ENCODE peak calls at places on chromosome 21, in eight cellular contexts. I, H, Q, W, L, M, E and K are unnamed samples.

GRCh38 chr21:18985584-18985983 is 582.0 kb upstream of the TMPRSS15 start:
- DNase-seq in I (no peak), H (peak; percentile 36), Q (no peak), W (no peak), L (no peak), M (no peak), E (no peak), K (no peak)

GRCh38 chr21:25809013-25809412 is 74.2 kb downstream of the GABPA start:
- DNase-seq in I (no peak), H (peak; percentile 86), Q (no peak), W (no peak), L (no peak), M (no peak), E (no peak), K (no peak)

GRCh38 chr21:37717534-37717933 is 198.7 kb downstream of the KCNJ6 start:
- DNase-seq in I (no peak), H (peak; percentile 27), Q (peak; percentile 6), W (no peak), L (no peak), M (no peak), E (no peak), K (no peak)

GRCh38 chr21:20272791-20273362 is 725.3 kb upstream of the NCAM2 start:
- DNase-seq in I (no peak), H (no peak), Q (no peak), W (no peak), L (no peak), M (no peak), E (no peak), K (no peak)

GRCh38 chr21:14864211-14865021 is 200.4 kb downstream of the NRIP1 start:
- DNase-seq in I (peak; percentile 9), H (peak; percentile 80), Q (peak; percentile 82), W (peak; percentile 90), L (peak; percentile 12), M (no peak), E (peak; percentile 16), K (peak; percentile 69)

GRCh38 chr21:32807717-32808380 is 36.3 kb upstream of the PAXBP1 start:
- DNase-seq in I (no peak), H (peak; percentile 25), Q (no peak), W (no peak), L (no peak), M (no peak), E (no peak), K (peak; percentile 37)

GRCh38 chr21:31798842-31799691 is 67.1 kb upstream of the SCAF4 start:
- DNase-seq in I (no peak), H (no peak), Q (no peak), W (no peak), L (no peak), M (no peak), E (no peak), K (no peak)

GRCh38 chr21:16587671-16588379 is 858.0 kb downstream of the USP25 start:
- DNase-seq in I (no peak), H (peak; percentile 59), Q (peak; percentile 20), W (peak; percentile 15), L (peak; percentile 52), M (no peak), E (no peak), K (peak; percentile 12)

GRCh38 chr21:26732442-26733221 is 112.6 kb downstream of the ADAMTS1 start:
- DNase-seq in I (peak; percentile 8), H (peak; percentile 64), Q (peak; percentile 85), W (peak; percentile 66), L (peak; percentile 14), M (no peak), E (no peak), K (peak; percentile 62)

GRCh38 chr21:14737922-14738321 is 191.8 kb upstream of the SAMSN1 start:
- DNase-seq in I (peak; percentile 78), H (peak; percentile 83), Q (peak; percentile 76), W (peak; percentile 66), L (peak; percentile 9), M (peak; percentile 37), E (peak; percentile 74), K (peak; percentile 44)

GRCh38 chr21:17461582-17461981 is 51.3 kb upstream of the CXADR start:
- DNase-seq in I (no peak), H (peak; percentile 12), Q (no peak), W (no peak), L (no peak), M (no peak), E (no peak), K (no peak)

GRCh38 chr21:31293986-31294385 is 50.1 kb downstream of the TIAM1 start:
- DNase-seq in I (no peak), H (peak; percentile 85), Q (no peak), W (peak; percentile 40), L (no peak), M (peak; percentile 64), E (no peak), K (no peak)

DNA sequence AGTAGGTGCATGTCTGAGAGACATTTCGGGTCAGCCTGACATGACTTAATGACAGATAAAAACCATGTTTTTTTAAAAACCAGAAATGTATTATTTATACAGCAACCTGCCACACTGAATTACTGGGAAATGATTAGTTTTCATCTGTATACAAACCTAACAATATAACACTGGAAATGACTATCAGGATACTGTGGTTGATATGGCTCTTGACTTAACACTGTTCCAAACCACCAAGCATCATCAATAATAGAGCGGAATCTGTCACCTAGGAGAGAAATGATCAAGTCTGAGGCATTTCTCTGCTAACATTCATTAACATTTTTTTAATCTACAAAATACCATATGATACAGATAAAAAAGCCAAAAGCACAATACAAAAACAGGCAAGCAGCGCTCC is 41.7 kb upstream of the PSMG1 start:
- DNase-seq in I (no peak), H (no peak), Q (no peak), W (no peak), L (no peak), M (no peak), E (no peak), K (no peak)
- H3K36me3 ChIP-seq in I (peaks cover 91% of the 10 kb centered on the region), H (peaks cover 24% of the 10 kb centered on the region), Q (peaks cover 14% of the 10 kb centered on the region), W (no peaks in the 10 kb centered on the region), L (peaks cover 79% of the 10 kb centered on the region), M (peaks cover 13% of the 10 kb centered on the region), E (peaks cover 3% of the 10 kb centered on the region), K (peaks cover 30% of the 10 kb centered on the region)

GRCh38 chr21:45405271-45405818 is 380 bp downstream of the COL18A1 start:
- DNase-seq in I (no peak), H (peak; percentile 52), Q (no peak), W (peak; percentile 69), L (peak; percentile 89), M (no peak), E (no peak), K (peak; percentile 57)
- TF ChIP-seq CTCF in I (no peak), H (no peak), Q (no peak), W (no peak), L (no peak), M (no peak), E (no peak), K (no peak)

GRCh38 chr21:34766862-34767261 is 98.1 kb downstream of the CLIC6 start:
- DNase-seq in I (no peak), H (no peak), Q (no peak), W (no peak), L (no peak), M (no peak), E (no peak), K (no peak)

GRCh38 chr21:34765619-34766018 is 96.8 kb downstream of the CLIC6 start:
- DNase-seq in I (no peak), H (no peak), Q (no peak), W (no peak), L (no peak), M (no peak), E (no peak), K (no peak)

GRCh38 chr21:34761758-34762330 is 93.0 kb downstream of the CLIC6 start:
- DNase-seq in I (no peak), H (no peak), Q (no peak), W (no peak), L (no peak), M (no peak), E (no peak), K (no peak)

GRCh38 chr21:34764715-34765284 is 96.0 kb downstream of the CLIC6 start:
- DNase-seq in I (no peak), H (no peak), Q (no peak), W (no peak), L (no peak), M (no peak), E (no peak), K (no peak)

GRCh38 chr21:34762761-34763160 is 94.0 kb downstream of the CLIC6 start:
- DNase-seq in I (no peak), H (no peak), Q (peak; percentile 2), W (no peak), L (no peak), M (no peak), E (no peak), K (no peak)
- TF ChIP-seq EZH2phosphoT487 in I (no peak), H (no peak), Q (no peak), W (no peak), L (no peak), M (no peak), E (no peak), K (no peak)

DNA sequence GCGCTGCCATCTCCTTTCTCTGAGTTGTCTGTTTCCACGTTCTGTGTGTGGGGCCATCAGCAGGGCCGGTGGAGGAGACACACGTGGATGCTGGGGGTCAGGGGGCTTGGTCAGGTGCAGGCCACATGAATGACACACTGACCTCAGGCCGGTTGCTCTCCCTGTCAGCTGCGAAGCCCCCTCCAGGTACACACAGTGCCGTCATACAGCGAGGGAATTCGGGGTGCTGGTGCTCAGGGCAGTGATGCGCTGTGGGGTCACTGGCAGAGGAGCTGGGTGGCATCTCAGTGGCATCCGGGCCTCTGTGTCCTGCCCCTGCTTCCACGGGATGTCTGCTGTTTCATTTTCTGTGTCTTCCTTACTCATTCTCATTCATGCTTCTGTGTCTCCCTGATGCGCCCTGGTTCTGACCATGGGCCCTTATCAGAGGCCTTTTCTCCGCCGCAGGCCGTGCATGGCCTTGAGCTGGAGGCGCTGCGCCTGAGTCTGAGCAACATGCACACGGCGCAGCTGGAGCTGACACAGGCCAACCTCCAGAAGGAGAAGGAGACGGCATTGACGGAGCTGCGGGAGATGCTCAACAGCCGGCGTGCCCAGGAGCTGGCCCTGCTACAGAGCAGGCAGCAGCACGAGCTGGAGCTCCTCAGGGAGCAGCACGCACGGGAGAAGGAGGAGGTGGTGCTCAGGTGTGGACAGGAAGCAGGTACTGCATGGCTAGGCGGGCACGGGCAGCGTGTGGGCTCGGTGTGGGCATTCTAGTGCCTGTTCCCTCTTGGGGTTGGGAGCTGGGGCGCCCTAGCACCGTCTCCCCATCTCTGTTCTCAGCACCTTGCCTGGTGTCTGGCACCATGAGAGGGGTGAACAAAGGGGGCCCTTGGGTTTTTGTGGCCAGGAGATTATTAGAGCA is 22.6 kb downstream of the PCNT start:
- DNase-seq in I (no peak), H (no peak), Q (no peak), W (no peak), L (no peak), M (no peak), E (no peak), K (no peak)
- H3K36me3 ChIP-seq in I (peaks cover 92% of the 10 kb centered on the region), H (peaks cover 44% of the 10 kb centered on the region), Q (peaks cover 18% of the 10 kb centered on the region), W (no peaks in the 10 kb centered on the region), L (peaks cover 39% of the 10 kb centered on the region), M (peaks cover 10% of the 10 kb centered on the region), E (peaks cover 10% of the 10 kb centered on the region), K (no peaks in the 10 kb centered on the region)

DNA sequence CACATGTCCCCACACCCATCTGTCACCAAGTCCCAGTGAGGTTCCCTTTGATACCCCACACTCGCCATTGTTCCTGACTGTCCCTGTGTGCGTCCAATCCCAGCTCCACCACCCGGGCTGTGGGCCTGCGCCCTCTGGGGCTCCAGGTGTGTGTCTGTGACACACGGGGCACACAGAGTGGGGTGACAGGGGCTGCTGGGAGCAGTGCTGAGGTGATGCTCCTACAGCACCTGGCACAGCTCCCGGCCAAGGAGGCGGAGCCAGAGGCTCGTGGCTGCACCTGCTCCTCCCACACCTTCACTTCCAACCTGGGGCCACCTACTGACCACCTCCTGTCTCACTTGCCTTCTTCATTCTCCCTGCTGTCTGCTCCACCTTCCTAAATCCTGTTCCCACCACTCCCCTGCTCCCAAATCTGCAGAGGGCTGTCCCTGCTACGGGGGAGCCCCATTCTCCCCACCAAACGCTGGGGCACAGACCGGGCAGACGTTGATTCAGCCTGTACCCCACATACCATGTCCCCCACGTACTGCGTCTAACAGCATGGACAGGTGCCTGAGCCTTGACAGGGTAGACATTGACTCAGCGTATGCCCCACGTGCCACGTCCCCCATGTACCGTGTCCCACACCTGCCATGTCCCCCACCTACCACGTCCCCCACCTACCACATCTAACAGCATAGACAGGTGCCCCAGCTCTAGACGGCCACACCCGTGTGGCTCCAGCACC is 16.4 kb downstream of the WDR4 start:
- DNase-seq in I (no peak), H (peak; percentile 61), Q (peak; percentile 37), W (peak; percentile 50), L (peak; percentile 16), M (no peak), E (no peak), K (no peak)
- TF ChIP-seq CTCF in I (no peak), H (peak; percentile 56), Q (peak; percentile 21), W (no peak), L (no peak), M (no peak), E (peak; percentile 29), K (no peak)